ENCODE peak calls at places on chromosome 14, in five cellular contexts. Q is GM12878, N is HCT116, I is prostate gland, D is Panc1. Z is an unnamed sample.

GRCh38 chr14:64701660-64702059 is 2.6 kb upstream of the PLEKHG3 start:
- DNase-seq in Q (no peak), D (no peak), I (no peak), N (no peak), Z (no peak)

GRCh38 chr14:25400607-25401206 is 350.8 kb upstream of the STXBP6 start:
- DNase-seq in N (no peak), Q (no peak), I (peak), D (peak), Z (peak)

GRCh38 chr14:54474232-54474793 is 14.5 kb downstream of the GMFB start:
- DNase-seq in I (no peak), N (no peak), Q (no peak), D (no peak), Z (no peak)

GRCh38 chr14:59245809-59246295 is 57.4 kb downstream of the DAAM1 start:
- DNase-seq in N (no peak), D (no peak), I (no peak), Q (peak), Z (no peak)

GRCh38 chr14:92906823-92907222 is 16.1 kb upstream of the CHGA start:
- DNase-seq in I (no peak), N (no peak), Q (no peak), D (no peak), Z (no peak)

GRCh38 chr14:36646664-36647416 is 14.8 kb upstream of the PAX9 start:
- DNase-seq in I (no peak), Q (no peak), D (no peak), N (no peak), Z (no peak)

GRCh38 chr14:96944297-96944696 is 147.1 kb downstream of the VRK1 start:
- DNase-seq in N (no peak), D (no peak), I (no peak), Q (no peak), Z (no peak)

GRCh38 chr14:90831821-90832220 is 15.6 kb upstream of the TTC7B start:
- DNase-seq in N (no peak), I (no peak), D (no peak), Q (no peak), Z (no peak)

GRCh38 chr14:99168330-99168729 is 103.7 kb downstream of the BCL11B start:
- DNase-seq in Q (no peak), I (no peak), N (no peak), D (no peak), Z (peak)

GRCh38 chr14:99891900-99892299 is 98.7 kb downstream of the EML1 start:
- DNase-seq in N (no peak), I (no peak), Q (no peak), D (no peak), Z (no peak)

GRCh38 chr14:54219281-54220121 is 177.3 kb upstream of the CDKN3 start:
- DNase-seq in D (no peak), I (no peak), Q (no peak), N (no peak), Z (no peak)

GRCh38 chr14:63962896-63963295 is 110.1 kb downstream of the SYNE2 start:
- DNase-seq in D (no peak), Q (no peak), N (no peak), I (no peak), Z (no peak)

GRCh38 chr14:44898547-44898946 is 63.2 kb downstream of the KLHL28 start:
- DNase-seq in N (no peak), Q (no peak), D (no peak), I (no peak), Z (no peak)

GRCh38 chr14:76775159-76775694 is 14.0 kb downstream of the VASH1 start:
- DNase-seq in D (no peak), N (no peak), Q (no peak), I (no peak), Z (no peak)

GRCh38 chr14:76774471-76775158 is 13.3 kb downstream of the VASH1 start:
- DNase-seq in I (no peak), Q (no peak), D (no peak), N (no peak), Z (no peak)

GRCh38 chr14:76773956-76774355 is 12.7 kb downstream of the VASH1 start:
- DNase-seq in I (no peak), D (no peak), N (no peak), Q (no peak), Z (no peak)

GRCh38 chr14:76776306-76777251 is 15.3 kb downstream of the VASH1 start:
- DNase-seq in I (no peak), D (no peak), Q (no peak), N (no peak), Z (no peak)

GRCh38 chr14:76775695-76776305 is 14.5 kb downstream of the VASH1 start:
- DNase-seq in D (no peak), N (no peak), Q (no peak), I (no peak), Z (no peak)
- TF ChIP-seq CTCF in D (no peak), N (no peak), Q (no peak), I (no peak), Z (no peak)

GRCh38 chr14:69574266-69574953 is at the start of gene CCDC177:
- DNase-seq in D (peak), Q (no peak), N (peak), I (peak), Z (peak)
- TF ChIP-seq POLR2AphosphoS5 in D (no peak), Q (no peak), N (no peak), I (no peak), Z (peak)

GRCh38 chr14:23396781-23397407 is 11.2 kb downstream of the MYH6 start:
- DNase-seq in I (no peak), Q (no peak), D (no peak), N (no peak), Z (no peak)
- H3K4me3 ChIP-seq in I (no peak), Q (no peak), D (no peak), N (no peak), Z (no peak)

GRCh38 chr14:72559669-72560068 is 334.2 kb downstream of the DPF3 start:
- DNase-seq in I (no peak), Q (no peak), N (no peak), D (no peak), Z (no peak)
- TF ChIP-seq CTCF in I (no peak), Q (no peak), N (no peak), D (no peak), Z (no peak)

GRCh38 chr14:89302396-89302950 is 114.6 kb downstream of the FOXN3 start:
- DNase-seq in N (peak), I (no peak), D (no peak), Q (no peak), Z (no peak)

GRCh38 chr14:89307409-89307808 is 109.6 kb downstream of the FOXN3 start:
- DNase-seq in N (no peak), Q (no peak), I (no peak), D (no peak), Z (no peak)

GRCh38 chr14:89304972-89305703 is 111.9 kb downstream of the FOXN3 start:
- DNase-seq in N (no peak), I (peak), D (no peak), Q (peak), Z (no peak)

GRCh38 chr14:89299587-89299986 is 117.4 kb downstream of the FOXN3 start:
- DNase-seq in N (no peak), Q (no peak), D (no peak), I (no peak), Z (no peak)

GRCh38 chr14:89303452-89304435 is 113.3 kb downstream of the FOXN3 start:
- DNase-seq in Q (peak), I (peak), D (no peak), N (no peak), Z (peak)
- TF ChIP-seq POLR2AphosphoS5 in Q (peak), I (peak), D (no peak), N (no peak), Z (peak)

GRCh38 chr14:103552011-103552797 is 10.3 kb downstream of the BAG5 start:
- DNase-seq in D (no peak), I (no peak), N (no peak), Q (no peak), Z (no peak)
- H3K4me3 ChIP-seq in D (no peak), I (no peak), N (no peak), Q (no peak), Z (no peak)

GRCh38 chr14:95713596-95714371 is at the start of gene TCL1A:
- DNase-seq in N (no peak), I (no peak), Q (no peak), D (no peak), Z (no peak)
- TF ChIP-seq CTCF in N (no peak), I (no peak), Q (peak), D (no peak), Z (no peak)

DNA sequence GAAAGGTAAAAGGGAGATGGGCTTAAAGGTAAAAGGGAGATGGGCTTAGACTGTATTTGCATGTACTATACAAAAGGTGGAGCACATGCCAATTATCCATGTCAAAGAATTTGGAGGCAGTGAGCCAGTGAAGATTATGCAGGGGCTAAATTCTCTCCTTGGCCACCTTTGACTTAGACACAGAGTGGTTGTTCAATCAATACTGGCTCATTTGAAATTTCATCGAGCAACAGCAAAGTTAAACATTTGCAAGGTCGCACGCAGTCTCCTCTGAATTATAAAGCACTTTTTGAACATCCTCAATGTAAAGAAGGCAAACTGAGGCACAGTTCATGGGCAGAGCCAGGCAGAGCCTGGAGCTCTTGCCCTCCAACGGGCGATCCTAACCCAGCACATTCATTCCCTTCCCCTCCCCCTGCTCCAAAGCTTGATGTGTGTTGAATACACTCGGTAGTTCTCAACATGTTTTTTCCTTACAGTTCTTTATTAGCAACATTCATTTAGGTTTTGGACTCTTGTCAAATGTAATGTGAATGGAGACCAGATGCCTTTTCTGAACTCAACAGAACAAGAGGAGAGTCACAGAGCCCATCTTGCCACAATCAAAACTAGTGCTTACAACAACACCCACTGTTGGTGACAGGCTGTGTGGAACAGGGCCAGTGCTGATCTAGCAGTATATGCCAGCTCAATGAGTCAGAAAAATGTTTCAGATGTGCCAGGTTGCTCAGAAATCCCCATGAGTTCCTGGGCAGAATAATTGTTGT is 169.6 kb upstream of the G2E3 start:
- DNase-seq in I (peak), N (no peak), D (no peak), Q (no peak), Z (no peak)
- TF ChIP-seq POLR2AphosphoS5 in I (no peak), N (no peak), D (no peak), Q (no peak), Z (no peak)